ENCODE peak calls at places on chromosomes 7 and 10, in ten cellular contexts. C is RWPE2, J is GM20000, Y is A549, G is tibial nerve, M is upper lobe of right lung, D is brain microvascular endothelial cell, Q is stomach, L is astrocyte of the cerebellum, P is spleen. N is an unnamed sample.
A peak's percentile ranks its signal among the peaks of the same experiment; 100 is the strongest.

GRCh38 chr10:33509231-33509871 is 174.9 kb upstream of the NRP1 start:
- DNase-seq in L (peak; percentile 93), D (peak; percentile 92), G (peak; percentile 39), J (peak; percentile 52), Y (peak; percentile 68), M (no peak), Q (peak; percentile 31), P (no peak), C (peak; percentile 69), N (peak; percentile 36)

GRCh38 chr10:49526624-49527023 is 12.3 kb downstream of the ERCC6 start:
- DNase-seq in L (no peak), Y (no peak), Q (no peak), M (no peak), G (peak; percentile 34), P (no peak), D (no peak), C (no peak), J (no peak), N (no peak)

GRCh38 chr7:27151341-27151944 is 940 bp downstream of the HOXA3 start:
- DNase-seq in Y (no peak), P (peak; percentile 79), M (peak; percentile 64), Q (no peak), C (peak; percentile 63), L (no peak), J (no peak), G (no peak), D (no peak), N (peak; percentile 57)

GRCh38 chr10:103145860-103146466 is 47.1 kb downstream of the NT5C2 start:
- DNase-seq in C (no peak), Y (no peak), P (no peak), L (peak; percentile 55), J (no peak), D (peak; percentile 88), M (no peak), Q (peak; percentile 76), G (peak; percentile 81), N (peak; percentile 44)

GRCh38 chr10:47334627-47335026 is 12.4 kb downstream of the GDF2 start:
- DNase-seq in Q (no peak), D (no peak), Y (no peak), J (no peak), C (peak; percentile 6), P (peak; percentile 57), M (peak; percentile 26), L (no peak), G (no peak), N (no peak)

GRCh38 chr7:134605978-134606923 is 40.4 kb upstream of the BPGM start:
- DNase-seq in L (no peak), M (no peak), P (peak; percentile 81), Q (peak; percentile 75), G (peak; percentile 79), J (peak; percentile 61), D (peak; percentile 53), C (no peak), Y (peak; percentile 62), N (peak; percentile 69)

GRCh38 chr10:112963835-112964234 is 13.8 kb downstream of the TCF7L2 start:
- DNase-seq in D (peak; percentile 46), G (no peak), Y (no peak), Q (no peak), P (no peak), J (no peak), M (no peak), L (no peak), C (no peak), N (no peak)

GRCh38 chr10:101529207-101529606 is 58.9 kb downstream of the POLL start:
- DNase-seq in C (no peak), Y (no peak), L (no peak), Q (no peak), G (no peak), D (no peak), P (no peak), J (no peak), M (no peak), N (no peak)

GRCh38 chr10:93352638-93353383 is 129.3 kb downstream of the MYOF start:
- DNase-seq in Y (peak; percentile 38), Q (no peak), P (no peak), L (peak; percentile 22), J (peak; percentile 53), C (no peak), G (peak; percentile 34), M (no peak), D (peak; percentile 47), N (no peak)
- TF ChIP-seq CTCF in Y (peak; percentile 86), Q (peak; percentile 43), P (peak; percentile 65), L (peak; percentile 32), J (peak; percentile 15), C (peak; percentile 80), G (peak; percentile 56), M (peak; percentile 75), D (peak; percentile 22), N (peak; percentile 99)

GRCh38 chr7:72405871-72406270 is 6.3 kb downstream of the CALN1 start:
- DNase-seq in Y (no peak), G (no peak), C (no peak), J (no peak), D (no peak), Q (no peak), M (no peak), L (no peak), P (no peak), N (no peak)

GRCh38 chr7:72408966-72409637 is 3.0 kb downstream of the CALN1 start:
- DNase-seq in P (no peak), C (no peak), G (no peak), D (no peak), Y (no peak), M (no peak), J (no peak), Q (no peak), L (no peak), N (no peak)

GRCh38 chr7:72404743-72405142 is 7.4 kb downstream of the CALN1 start:
- DNase-seq in D (no peak), L (no peak), C (no peak), P (no peak), Q (no peak), Y (no peak), M (no peak), G (no peak), J (no peak), N (no peak)

GRCh38 chr7:72405389-72405788 is 6.7 kb downstream of the CALN1 start:
- DNase-seq in Q (no peak), C (no peak), G (no peak), Y (no peak), J (no peak), P (no peak), L (no peak), M (peak; percentile 79), D (no peak), N (no peak)

DNA sequence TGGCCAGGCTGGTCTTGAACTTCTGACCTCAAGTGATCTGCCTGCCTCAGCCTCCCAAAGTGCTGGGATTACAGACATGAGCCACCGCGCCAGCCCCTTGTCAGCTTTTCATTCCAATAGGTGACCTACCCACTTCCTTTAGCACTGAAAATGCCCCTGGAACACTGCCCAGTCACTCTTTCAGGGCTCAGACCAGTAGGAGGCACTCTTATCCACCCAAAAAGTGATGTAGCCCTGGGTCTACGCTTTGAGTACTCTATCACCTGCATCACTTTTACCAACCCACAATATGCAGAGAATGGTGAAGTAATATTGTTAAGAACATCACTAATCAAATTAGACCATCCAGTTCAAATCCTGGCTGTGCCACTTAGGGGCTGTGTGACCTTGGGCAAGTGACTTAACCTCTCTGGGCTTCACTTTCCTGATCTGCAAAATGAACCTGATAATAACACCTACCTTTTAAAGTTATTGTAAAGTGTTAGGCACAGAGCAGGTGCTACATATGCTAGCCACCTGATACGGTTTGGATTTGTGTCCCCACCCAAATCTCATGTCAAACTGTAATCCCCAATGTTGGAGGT is 5.2 kb downstream of the CALN1 start:
- DNase-seq in D (no peak), C (no peak), G (no peak), M (no peak), P (no peak), L (no peak), Q (no peak), J (no peak), Y (no peak), N (no peak)
- TF ChIP-seq CTCF in D (no peak), C (no peak), G (no peak), M (no peak), P (no peak), L (no peak), Q (no peak), J (no peak), Y (no peak), N (no peak)

GRCh38 chr10:68083953-68084352 is 8.9 kb upstream of the HERC4 start:
- DNase-seq in P (no peak), D (no peak), G (no peak), L (no peak), C (no peak), J (no peak), Q (no peak), M (no peak), Y (no peak), N (no peak)

GRCh38 chr10:68086011-68086410 is 10.9 kb upstream of the HERC4 start:
- DNase-seq in C (no peak), G (no peak), L (no peak), D (no peak), J (no peak), M (no peak), Y (no peak), P (no peak), Q (no peak), N (no peak)

GRCh38 chr10:68081916-68082315 is 6.8 kb upstream of the HERC4 start:
- DNase-seq in M (no peak), Q (no peak), G (no peak), L (no peak), J (no peak), C (no peak), D (no peak), Y (no peak), P (no peak), N (no peak)

GRCh38 chr10:68080853-68081431 is 5.9 kb upstream of the HERC4 start:
- DNase-seq in J (no peak), Y (no peak), Q (no peak), G (no peak), M (no peak), C (no peak), D (no peak), L (no peak), P (no peak), N (no peak)

GRCh38 chr10:68082815-68083395 is 7.8 kb upstream of the HERC4 start:
- DNase-seq in G (no peak), J (no peak), Y (no peak), Q (no peak), L (peak; percentile 43), P (no peak), M (no peak), C (no peak), D (no peak), N (no peak)
- TF ChIP-seq CTCF in G (peak; percentile 34), J (no peak), Y (peak; percentile 88), Q (peak; percentile 13), L (peak; percentile 25), P (no peak), M (peak; percentile 23), C (peak; percentile 78), D (peak; percentile 45), N (peak; percentile 34)

DNA sequence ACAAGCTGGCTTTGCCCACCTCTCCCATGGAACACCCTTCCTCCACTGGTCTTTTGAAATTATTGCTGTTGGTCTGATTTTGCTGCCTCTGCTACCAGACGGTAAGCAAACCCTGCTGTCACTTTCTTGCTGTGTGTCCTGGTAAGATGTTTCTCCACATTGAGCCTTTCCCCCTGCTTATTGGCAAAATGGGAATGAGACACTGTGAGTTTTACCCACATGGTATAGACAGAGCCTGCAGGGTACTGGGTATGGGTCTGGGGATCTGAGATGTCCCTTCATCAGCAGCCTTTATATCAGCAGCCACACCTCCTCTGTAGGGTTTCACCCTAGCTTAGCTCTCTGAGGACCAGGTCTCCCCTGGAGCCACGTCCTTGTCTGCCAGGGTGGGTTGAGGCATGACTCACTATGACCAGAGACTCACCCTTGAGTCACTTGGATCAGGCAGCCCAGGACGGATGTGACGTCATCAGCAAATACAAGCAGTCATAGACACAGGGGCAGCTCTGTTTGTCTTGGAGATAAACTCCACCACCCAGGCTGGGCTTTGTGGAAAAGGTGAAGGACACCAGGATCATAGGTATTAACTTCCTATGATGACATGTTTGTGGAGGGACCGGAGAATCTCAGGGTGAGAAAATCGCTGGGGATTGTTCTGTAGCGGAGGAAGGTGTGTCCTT is 17.9 kb upstream of the BAIAP2L1 start:
- DNase-seq in J (no peak), Y (peak; percentile 100), L (peak; percentile 71), P (peak; percentile 32), M (no peak), Q (peak; percentile 84), D (peak; percentile 99), G (no peak), C (peak; percentile 97), N (no peak)
- TF ChIP-seq CTCF in J (no peak), Y (no peak), L (no peak), P (no peak), M (no peak), Q (no peak), D (no peak), G (no peak), C (no peak), N (no peak)

N was measured in mesothelial cell of epicardium.